ENCODE peak calls at places on chromosomes 6 and 20, in seven cellular contexts. One of them, this sample, is unnamed.

GRCh38 chr20:62597416-62598115 is 44.7 kb upstream of the SLCO4A1 start:
- DNase-seq in NCI-H226: no peak
- DNase-seq in activated T-cell treated with anti-CD3 and anti-CD28 coated beads for 24 hours: no peak
- DNase-seq in fibroblast of pulmonary artery: no peak
- DNase-seq in stimulated activated CD4-positive, alpha-beta T cell treated with anti-CD3 and anti-CD28 coated beads, Interleukin-4, amount 100 ng/mL, for 4 hours: no peak
- DNase-seq in fibroblast of villous mesenchyme: no peak
- DNase-seq in HTR-8/SVneo: no peak
- DNase-seq in this sample: no peak

GRCh38 chr6:15582499-15582898 is 80.3 kb downstream of the DTNBP1 start:
- DNase-seq in NCI-H226: no peak
- DNase-seq in activated T-cell treated with anti-CD3 and anti-CD28 coated beads for 24 hours: no peak
- DNase-seq in fibroblast of pulmonary artery: no peak
- DNase-seq in stimulated activated CD4-positive, alpha-beta T cell treated with anti-CD3 and anti-CD28 coated beads, Interleukin-4, amount 100 ng/mL, for 4 hours: no peak
- DNase-seq in fibroblast of villous mesenchyme: no peak
- DNase-seq in HTR-8/SVneo: no peak
- DNase-seq in this sample: no peak

GRCh38 chr6:67121115-67121514 is 1414.1 kb upstream of the EYS start:
- DNase-seq in NCI-H226: no peak
- DNase-seq in activated T-cell treated with anti-CD3 and anti-CD28 coated beads for 24 hours: no peak
- DNase-seq in fibroblast of pulmonary artery: no peak
- DNase-seq in stimulated activated CD4-positive, alpha-beta T cell treated with anti-CD3 and anti-CD28 coated beads, Interleukin-4, amount 100 ng/mL, for 4 hours: no peak
- DNase-seq in fibroblast of villous mesenchyme: no peak
- DNase-seq in HTR-8/SVneo: no peak
- DNase-seq in this sample: no peak

GRCh38 chr6:36639171-36639808 is 39.2 kb upstream of the CDKN1A start:
- DNase-seq in NCI-H226: no peak
- DNase-seq in activated T-cell treated with anti-CD3 and anti-CD28 coated beads for 24 hours: no peak
- DNase-seq in fibroblast of pulmonary artery: peak
- DNase-seq in stimulated activated CD4-positive, alpha-beta T cell treated with anti-CD3 and anti-CD28 coated beads, Interleukin-4, amount 100 ng/mL, for 4 hours: peak
- DNase-seq in fibroblast of villous mesenchyme: peak
- DNase-seq in HTR-8/SVneo: no peak
- DNase-seq in this sample: no peak

GRCh38 chr20:24587384-24588046 is 118.1 kb downstream of the SYNDIG1 start:
- DNase-seq in NCI-H226: no peak
- DNase-seq in activated T-cell treated with anti-CD3 and anti-CD28 coated beads for 24 hours: no peak
- DNase-seq in fibroblast of pulmonary artery: no peak
- DNase-seq in stimulated activated CD4-positive, alpha-beta T cell treated with anti-CD3 and anti-CD28 coated beads, Interleukin-4, amount 100 ng/mL, for 4 hours: no peak
- DNase-seq in fibroblast of villous mesenchyme: no peak
- DNase-seq in HTR-8/SVneo: no peak
- DNase-seq in this sample: no peak

GRCh38 chr6:96947055-96947454 is 22.5 kb downstream of the KLHL32 start:
- DNase-seq in NCI-H226: no peak
- DNase-seq in activated T-cell treated with anti-CD3 and anti-CD28 coated beads for 24 hours: no peak
- DNase-seq in fibroblast of pulmonary artery: no peak
- DNase-seq in stimulated activated CD4-positive, alpha-beta T cell treated with anti-CD3 and anti-CD28 coated beads, Interleukin-4, amount 100 ng/mL, for 4 hours: no peak
- DNase-seq in fibroblast of villous mesenchyme: no peak
- DNase-seq in HTR-8/SVneo: no peak
- DNase-seq in this sample: no peak

GRCh38 chr20:44609006-44609510 is 26.7 kb downstream of the PKIG start:
- DNase-seq in NCI-H226: no peak
- DNase-seq in activated T-cell treated with anti-CD3 and anti-CD28 coated beads for 24 hours: no peak
- DNase-seq in fibroblast of pulmonary artery: no peak
- DNase-seq in stimulated activated CD4-positive, alpha-beta T cell treated with anti-CD3 and anti-CD28 coated beads, Interleukin-4, amount 100 ng/mL, for 4 hours: no peak
- DNase-seq in fibroblast of villous mesenchyme: no peak
- DNase-seq in HTR-8/SVneo: no peak
- DNase-seq in this sample: no peak

GRCh38 chr20:46268131-46268611 is 40.1 kb downstream of the CDH22 start:
- DNase-seq in NCI-H226: no peak
- DNase-seq in activated T-cell treated with anti-CD3 and anti-CD28 coated beads for 24 hours: no peak
- DNase-seq in fibroblast of pulmonary artery: no peak
- DNase-seq in stimulated activated CD4-positive, alpha-beta T cell treated with anti-CD3 and anti-CD28 coated beads, Interleukin-4, amount 100 ng/mL, for 4 hours: no peak
- DNase-seq in fibroblast of villous mesenchyme: no peak
- DNase-seq in HTR-8/SVneo: no peak
- DNase-seq in this sample: no peak

GRCh38 chr6:36368921-36369880 is 18.3 kb downstream of the ETV7 start:
- DNase-seq in NCI-H226: peak
- DNase-seq in activated T-cell treated with anti-CD3 and anti-CD28 coated beads for 24 hours: no peak
- DNase-seq in fibroblast of pulmonary artery: peak
- DNase-seq in stimulated activated CD4-positive, alpha-beta T cell treated with anti-CD3 and anti-CD28 coated beads, Interleukin-4, amount 100 ng/mL, for 4 hours: no peak
- DNase-seq in fibroblast of villous mesenchyme: peak
- DNase-seq in HTR-8/SVneo: no peak
- DNase-seq in this sample: peak

GRCh38 chr6:119347466-119348307 is 1.9 kb downstream of the MAN1A1 start:
- DNase-seq in NCI-H226: no peak
- DNase-seq in activated T-cell treated with anti-CD3 and anti-CD28 coated beads for 24 hours: peak
- DNase-seq in fibroblast of pulmonary artery: no peak
- DNase-seq in stimulated activated CD4-positive, alpha-beta T cell treated with anti-CD3 and anti-CD28 coated beads, Interleukin-4, amount 100 ng/mL, for 4 hours: peak
- DNase-seq in fibroblast of villous mesenchyme: peak
- DNase-seq in HTR-8/SVneo: no peak
- DNase-seq in this sample: peak

GRCh38 chr6:149860834-149861602 is 3.1 kb downstream of the LRP11 start:
- DNase-seq in NCI-H226: peak
- DNase-seq in activated T-cell treated with anti-CD3 and anti-CD28 coated beads for 24 hours: no peak
- DNase-seq in fibroblast of pulmonary artery: peak
- DNase-seq in stimulated activated CD4-positive, alpha-beta T cell treated with anti-CD3 and anti-CD28 coated beads, Interleukin-4, amount 100 ng/mL, for 4 hours: no peak
- DNase-seq in fibroblast of villous mesenchyme: peak
- DNase-seq in HTR-8/SVneo: no peak
- DNase-seq in this sample: no peak

GRCh38 chr6:149451361-149452061 is 33.3 kb downstream of the ZC3H12D start:
- DNase-seq in NCI-H226: no peak
- DNase-seq in activated T-cell treated with anti-CD3 and anti-CD28 coated beads for 24 hours: no peak
- DNase-seq in fibroblast of pulmonary artery: no peak
- DNase-seq in stimulated activated CD4-positive, alpha-beta T cell treated with anti-CD3 and anti-CD28 coated beads, Interleukin-4, amount 100 ng/mL, for 4 hours: no peak
- DNase-seq in fibroblast of villous mesenchyme: no peak
- DNase-seq in HTR-8/SVneo: no peak
- DNase-seq in this sample: no peak

GRCh38 chr6:113184291-113184690 is 672.9 kb upstream of the MARCKS start:
- DNase-seq in NCI-H226: peak
- DNase-seq in activated T-cell treated with anti-CD3 and anti-CD28 coated beads for 24 hours: no peak
- DNase-seq in fibroblast of pulmonary artery: peak
- DNase-seq in stimulated activated CD4-positive, alpha-beta T cell treated with anti-CD3 and anti-CD28 coated beads, Interleukin-4, amount 100 ng/mL, for 4 hours: no peak
- DNase-seq in fibroblast of villous mesenchyme: peak
- DNase-seq in HTR-8/SVneo: no peak
- DNase-seq in this sample: no peak

GRCh38 chr20:15763344-15763743 is 809.9 kb downstream of the KIF16B start:
- DNase-seq in NCI-H226: no peak
- DNase-seq in activated T-cell treated with anti-CD3 and anti-CD28 coated beads for 24 hours: no peak
- DNase-seq in fibroblast of pulmonary artery: no peak
- DNase-seq in stimulated activated CD4-positive, alpha-beta T cell treated with anti-CD3 and anti-CD28 coated beads, Interleukin-4, amount 100 ng/mL, for 4 hours: no peak
- DNase-seq in fibroblast of villous mesenchyme: no peak
- DNase-seq in HTR-8/SVneo: no peak
- DNase-seq in this sample: no peak

GRCh38 chr6:8743146-8743745 is 307.9 kb upstream of the SLC35B3 start:
- DNase-seq in NCI-H226: no peak
- DNase-seq in activated T-cell treated with anti-CD3 and anti-CD28 coated beads for 24 hours: no peak
- DNase-seq in fibroblast of pulmonary artery: no peak
- DNase-seq in stimulated activated CD4-positive, alpha-beta T cell treated with anti-CD3 and anti-CD28 coated beads, Interleukin-4, amount 100 ng/mL, for 4 hours: no peak
- DNase-seq in fibroblast of villous mesenchyme: no peak
- DNase-seq in HTR-8/SVneo: peak
- DNase-seq in this sample: peak

GRCh38 chr6:96787846-96788580 is 49.3 kb downstream of the GPR63 start:
- DNase-seq in NCI-H226: no peak
- DNase-seq in activated T-cell treated with anti-CD3 and anti-CD28 coated beads for 24 hours: no peak
- DNase-seq in fibroblast of pulmonary artery: no peak
- DNase-seq in stimulated activated CD4-positive, alpha-beta T cell treated with anti-CD3 and anti-CD28 coated beads, Interleukin-4, amount 100 ng/mL, for 4 hours: no peak
- DNase-seq in fibroblast of villous mesenchyme: no peak
- DNase-seq in HTR-8/SVneo: no peak
- DNase-seq in this sample: no peak

GRCh38 chr6:168179702-168180382 is 100.8 kb upstream of the FRMD1 start:
- DNase-seq in NCI-H226: no peak
- DNase-seq in activated T-cell treated with anti-CD3 and anti-CD28 coated beads for 24 hours: no peak
- DNase-seq in fibroblast of pulmonary artery: no peak
- DNase-seq in stimulated activated CD4-positive, alpha-beta T cell treated with anti-CD3 and anti-CD28 coated beads, Interleukin-4, amount 100 ng/mL, for 4 hours: no peak
- DNase-seq in fibroblast of villous mesenchyme: no peak
- DNase-seq in HTR-8/SVneo: no peak
- DNase-seq in this sample: no peak

GRCh38 chr6:3484240-3484639 is 27.4 kb upstream of the SLC22A23 start:
- DNase-seq in NCI-H226: peak
- DNase-seq in activated T-cell treated with anti-CD3 and anti-CD28 coated beads for 24 hours: no peak
- DNase-seq in fibroblast of pulmonary artery: peak
- DNase-seq in stimulated activated CD4-positive, alpha-beta T cell treated with anti-CD3 and anti-CD28 coated beads, Interleukin-4, amount 100 ng/mL, for 4 hours: no peak
- DNase-seq in fibroblast of villous mesenchyme: peak
- DNase-seq in HTR-8/SVneo: peak
- DNase-seq in this sample: no peak

GRCh38 chr6:163533443-163533842 is 118.9 kb downstream of the QKI start:
- DNase-seq in NCI-H226: peak
- DNase-seq in activated T-cell treated with anti-CD3 and anti-CD28 coated beads for 24 hours: no peak
- DNase-seq in fibroblast of pulmonary artery: peak
- DNase-seq in stimulated activated CD4-positive, alpha-beta T cell treated with anti-CD3 and anti-CD28 coated beads, Interleukin-4, amount 100 ng/mL, for 4 hours: no peak
- DNase-seq in fibroblast of villous mesenchyme: peak
- DNase-seq in HTR-8/SVneo: peak
- DNase-seq in this sample: no peak

GRCh38 chr20:62861732-62862336 is at the start of gene TCFL5:
- DNase-seq in NCI-H226: peak
- DNase-seq in activated T-cell treated with anti-CD3 and anti-CD28 coated beads for 24 hours: peak
- DNase-seq in fibroblast of pulmonary artery: peak
- DNase-seq in stimulated activated CD4-positive, alpha-beta T cell treated with anti-CD3 and anti-CD28 coated beads, Interleukin-4, amount 100 ng/mL, for 4 hours: peak
- DNase-seq in fibroblast of villous mesenchyme: peak
- DNase-seq in HTR-8/SVneo: peak
- DNase-seq in this sample: peak

GRCh38 chr6:100001915-100002388 is 7.9 kb upstream of the MCHR2 start:
- DNase-seq in NCI-H226: peak
- DNase-seq in activated T-cell treated with anti-CD3 and anti-CD28 coated beads for 24 hours: peak
- DNase-seq in fibroblast of pulmonary artery: peak
- DNase-seq in stimulated activated CD4-positive, alpha-beta T cell treated with anti-CD3 and anti-CD28 coated beads, Interleukin-4, amount 100 ng/mL, for 4 hours: peak
- DNase-seq in fibroblast of villous mesenchyme: peak
- DNase-seq in HTR-8/SVneo: peak
- DNase-seq in this sample: peak

GRCh38 chr6:76771076-76771634 is 692.1 kb downstream of the HTR1B start:
- DNase-seq in NCI-H226: peak
- DNase-seq in activated T-cell treated with anti-CD3 and anti-CD28 coated beads for 24 hours: no peak
- DNase-seq in fibroblast of pulmonary artery: peak
- DNase-seq in stimulated activated CD4-positive, alpha-beta T cell treated with anti-CD3 and anti-CD28 coated beads, Interleukin-4, amount 100 ng/mL, for 4 hours: no peak
- DNase-seq in fibroblast of villous mesenchyme: no peak
- DNase-seq in HTR-8/SVneo: no peak
- DNase-seq in this sample: no peak

GRCh38 chr6:71406871-71407860 is 118.6 kb downstream of the OGFRL1 start:
- DNase-seq in NCI-H226: peak
- DNase-seq in activated T-cell treated with anti-CD3 and anti-CD28 coated beads for 24 hours: no peak
- DNase-seq in fibroblast of pulmonary artery: no peak
- DNase-seq in stimulated activated CD4-positive, alpha-beta T cell treated with anti-CD3 and anti-CD28 coated beads, Interleukin-4, amount 100 ng/mL, for 4 hours: no peak
- DNase-seq in fibroblast of villous mesenchyme: no peak
- DNase-seq in HTR-8/SVneo: no peak
- DNase-seq in this sample: no peak

GRCh38 chr6:106315765-106316375 is 9.7 kb downstream of the ATG5 start:
- DNase-seq in NCI-H226: no peak
- DNase-seq in activated T-cell treated with anti-CD3 and anti-CD28 coated beads for 24 hours: no peak
- DNase-seq in fibroblast of pulmonary artery: no peak
- DNase-seq in stimulated activated CD4-positive, alpha-beta T cell treated with anti-CD3 and anti-CD28 coated beads, Interleukin-4, amount 100 ng/mL, for 4 hours: no peak
- DNase-seq in fibroblast of villous mesenchyme: no peak
- DNase-seq in HTR-8/SVneo: no peak
- DNase-seq in this sample: peak

GRCh38 chr6:73652637-73653570 is 888 bp downstream of the SLC17A5 start:
- DNase-seq in NCI-H226: peak
- DNase-seq in activated T-cell treated with anti-CD3 and anti-CD28 coated beads for 24 hours: peak
- DNase-seq in fibroblast of pulmonary artery: peak
- DNase-seq in stimulated activated CD4-positive, alpha-beta T cell treated with anti-CD3 and anti-CD28 coated beads, Interleukin-4, amount 100 ng/mL, for 4 hours: peak
- DNase-seq in fibroblast of villous mesenchyme: peak
- DNase-seq in HTR-8/SVneo: peak
- DNase-seq in this sample: peak

GRCh38 chr20:46305331-46305972 is 2.8 kb downstream of the CDH22 start:
- DNase-seq in NCI-H226: no peak
- DNase-seq in activated T-cell treated with anti-CD3 and anti-CD28 coated beads for 24 hours: no peak
- DNase-seq in fibroblast of pulmonary artery: no peak
- DNase-seq in stimulated activated CD4-positive, alpha-beta T cell treated with anti-CD3 and anti-CD28 coated beads, Interleukin-4, amount 100 ng/mL, for 4 hours: no peak
- DNase-seq in fibroblast of villous mesenchyme: no peak
- DNase-seq in HTR-8/SVneo: no peak
- DNase-seq in this sample: peak

GRCh38 chr20:56072165-56072564 is 66.8 kb upstream of the CBLN4 start:
- DNase-seq in NCI-H226: no peak
- DNase-seq in activated T-cell treated with anti-CD3 and anti-CD28 coated beads for 24 hours: no peak
- DNase-seq in fibroblast of pulmonary artery: no peak
- DNase-seq in stimulated activated CD4-positive, alpha-beta T cell treated with anti-CD3 and anti-CD28 coated beads, Interleukin-4, amount 100 ng/mL, for 4 hours: no peak
- DNase-seq in fibroblast of villous mesenchyme: no peak
- DNase-seq in HTR-8/SVneo: no peak
- DNase-seq in this sample: no peak

GRCh38 chr6:117795234-117795633 is 111.8 kb upstream of the SLC35F1 start:
- DNase-seq in NCI-H226: no peak
- DNase-seq in activated T-cell treated with anti-CD3 and anti-CD28 coated beads for 24 hours: no peak
- DNase-seq in fibroblast of pulmonary artery: no peak
- DNase-seq in stimulated activated CD4-positive, alpha-beta T cell treated with anti-CD3 and anti-CD28 coated beads, Interleukin-4, amount 100 ng/mL, for 4 hours: no peak
- DNase-seq in fibroblast of villous mesenchyme: no peak
- DNase-seq in HTR-8/SVneo: no peak
- DNase-seq in this sample: peak

GRCh38 chr6:70413829-70414494 is 654 bp downstream of the FAM135A start:
- DNase-seq in NCI-H226: no peak
- DNase-seq in activated T-cell treated with anti-CD3 and anti-CD28 coated beads for 24 hours: no peak
- DNase-seq in fibroblast of pulmonary artery: no peak
- DNase-seq in stimulated activated CD4-positive, alpha-beta T cell treated with anti-CD3 and anti-CD28 coated beads, Interleukin-4, amount 100 ng/mL, for 4 hours: no peak
- DNase-seq in fibroblast of villous mesenchyme: peak
- DNase-seq in HTR-8/SVneo: peak
- DNase-seq in this sample: peak

GRCh38 chr20:4956200-4956810 is 45.0 kb downstream of the SLC23A2 start:
- DNase-seq in NCI-H226: peak
- DNase-seq in activated T-cell treated with anti-CD3 and anti-CD28 coated beads for 24 hours: no peak
- DNase-seq in fibroblast of pulmonary artery: peak
- DNase-seq in stimulated activated CD4-positive, alpha-beta T cell treated with anti-CD3 and anti-CD28 coated beads, Interleukin-4, amount 100 ng/mL, for 4 hours: no peak
- DNase-seq in fibroblast of villous mesenchyme: peak
- DNase-seq in HTR-8/SVneo: peak
- DNase-seq in this sample: peak

GRCh38 chr6:160177220-160177619 is 55.6 kb downstream of the SLC22A1 start:
- DNase-seq in NCI-H226: no peak
- DNase-seq in activated T-cell treated with anti-CD3 and anti-CD28 coated beads for 24 hours: no peak
- DNase-seq in fibroblast of pulmonary artery: no peak
- DNase-seq in stimulated activated CD4-positive, alpha-beta T cell treated with anti-CD3 and anti-CD28 coated beads, Interleukin-4, amount 100 ng/mL, for 4 hours: no peak
- DNase-seq in fibroblast of villous mesenchyme: no peak
- DNase-seq in HTR-8/SVneo: no peak
- DNase-seq in this sample: no peak

GRCh38 chr6:157036245-157036681 is 259.1 kb downstream of the ARID1B start:
- DNase-seq in NCI-H226: no peak
- DNase-seq in activated T-cell treated with anti-CD3 and anti-CD28 coated beads for 24 hours: no peak
- DNase-seq in fibroblast of pulmonary artery: peak
- DNase-seq in stimulated activated CD4-positive, alpha-beta T cell treated with anti-CD3 and anti-CD28 coated beads, Interleukin-4, amount 100 ng/mL, for 4 hours: no peak
- DNase-seq in fibroblast of villous mesenchyme: peak
- DNase-seq in HTR-8/SVneo: no peak
- DNase-seq in this sample: no peak

GRCh38 chr20:13777171-13777601 is 7.5 kb downstream of the ESF1 start:
- DNase-seq in NCI-H226: no peak
- DNase-seq in activated T-cell treated with anti-CD3 and anti-CD28 coated beads for 24 hours: no peak
- DNase-seq in fibroblast of pulmonary artery: no peak
- DNase-seq in stimulated activated CD4-positive, alpha-beta T cell treated with anti-CD3 and anti-CD28 coated beads, Interleukin-4, amount 100 ng/mL, for 4 hours: no peak
- DNase-seq in fibroblast of villous mesenchyme: peak
- DNase-seq in HTR-8/SVneo: no peak
- DNase-seq in this sample: peak

GRCh38 chr6:44128020-44128917 is 915 bp downstream of the TMEM63B start:
- DNase-seq in NCI-H226: no peak
- DNase-seq in activated T-cell treated with anti-CD3 and anti-CD28 coated beads for 24 hours: no peak
- DNase-seq in fibroblast of pulmonary artery: peak
- DNase-seq in stimulated activated CD4-positive, alpha-beta T cell treated with anti-CD3 and anti-CD28 coated beads, Interleukin-4, amount 100 ng/mL, for 4 hours: no peak
- DNase-seq in fibroblast of villous mesenchyme: no peak
- DNase-seq in HTR-8/SVneo: no peak
- DNase-seq in this sample: no peak

GRCh38 chr6:131999545-132000146 is 48.5 kb upstream of the CCN2 start:
- DNase-seq in NCI-H226: no peak
- DNase-seq in activated T-cell treated with anti-CD3 and anti-CD28 coated beads for 24 hours: no peak
- DNase-seq in fibroblast of pulmonary artery: no peak
- DNase-seq in stimulated activated CD4-positive, alpha-beta T cell treated with anti-CD3 and anti-CD28 coated beads, Interleukin-4, amount 100 ng/mL, for 4 hours: no peak
- DNase-seq in fibroblast of villous mesenchyme: peak
- DNase-seq in HTR-8/SVneo: no peak
- DNase-seq in this sample: no peak

GRCh38 chr20:38671186-38671585 is 53.1 kb upstream of the SLC32A1 start:
- DNase-seq in NCI-H226: no peak
- DNase-seq in activated T-cell treated with anti-CD3 and anti-CD28 coated beads for 24 hours: no peak
- DNase-seq in fibroblast of pulmonary artery: no peak
- DNase-seq in stimulated activated CD4-positive, alpha-beta T cell treated with anti-CD3 and anti-CD28 coated beads, Interleukin-4, amount 100 ng/mL, for 4 hours: no peak
- DNase-seq in fibroblast of villous mesenchyme: no peak
- DNase-seq in HTR-8/SVneo: no peak
- DNase-seq in this sample: no peak